ENCODE peak calls at places on chromosomes 6 and 20, in six cellular contexts. One of them, this sample, is unnamed.
A peak's percentile ranks its signal among the peaks of the same experiment; 100 is the strongest.

GRCh38 chr6:11278207-11278559 is 45.7 kb upstream of the NEDD9 start:
- DNase-seq in HS-5: no peak
- DNase-seq in NCI-H2029: no peak
- DNase-seq in GM06990: peak; percentile 48
- DNase-seq in D341Med: no peak
- DNase-seq in NCI-H1436: no peak
- DNase-seq in this sample: no peak

GRCh38 chr20:697826-698225 is 22.2 kb upstream of the SCRT2 start:
- DNase-seq in NCI-H2029: no peak
- DNase-seq in HS-5: no peak
- DNase-seq in NCI-H1436: no peak
- DNase-seq in GM06990: no peak
- DNase-seq in D341Med: no peak
- DNase-seq in this sample: no peak

GRCh38 chr6:5085638-5086293 is 625 bp downstream of the PPP1R3G start:
- DNase-seq in GM06990: peak; percentile 57
- DNase-seq in HS-5: no peak
- DNase-seq in D341Med: peak; percentile 55
- DNase-seq in NCI-H2029: peak; percentile 47
- DNase-seq in NCI-H1436: no peak
- DNase-seq in this sample: peak; percentile 74

GRCh38 chr6:99905209-99906106 is 88.6 kb downstream of the MCHR2 start:
- DNase-seq in D341Med: peak; percentile 65
- DNase-seq in NCI-H1436: peak; percentile 57
- DNase-seq in HS-5: peak; percentile 32
- DNase-seq in NCI-H2029: peak; percentile 41
- DNase-seq in GM06990: no peak
- DNase-seq in this sample: peak; percentile 11

GRCh38 chr6:170175644-170176620 is 114.9 kb downstream of the DLL1 start:
- DNase-seq in D341Med: peak; percentile 37
- DNase-seq in NCI-H2029: no peak
- DNase-seq in GM06990: no peak
- DNase-seq in HS-5: no peak
- DNase-seq in NCI-H1436: no peak
- DNase-seq in this sample: no peak

GRCh38 chr20:38395165-38395564 is 40.0 kb downstream of the SNHG17 start:
- DNase-seq in NCI-H1436: no peak
- DNase-seq in GM06990: no peak
- DNase-seq in HS-5: no peak
- DNase-seq in NCI-H2029: no peak
- DNase-seq in D341Med: no peak
- DNase-seq in this sample: no peak

GRCh38 chr20:19370076-19371075 is 157.9 kb downstream of the SLC24A3 start:
- DNase-seq in GM06990: no peak
- DNase-seq in NCI-H1436: no peak
- DNase-seq in HS-5: no peak
- DNase-seq in D341Med: no peak
- DNase-seq in NCI-H2029: peak; percentile 3
- DNase-seq in this sample: no peak

GRCh38 chr6:44824567-44824966 is 437.1 kb downstream of the CDC5L start:
- DNase-seq in GM06990: no peak
- DNase-seq in NCI-H2029: no peak
- DNase-seq in NCI-H1436: no peak
- DNase-seq in HS-5: no peak
- DNase-seq in D341Med: no peak
- DNase-seq in this sample: no peak

GRCh38 chr20:51487076-51487475 is 55.4 kb downstream of the NFATC2 start:
- DNase-seq in D341Med: no peak
- DNase-seq in NCI-H1436: no peak
- DNase-seq in NCI-H2029: no peak
- DNase-seq in GM06990: no peak
- DNase-seq in HS-5: no peak
- DNase-seq in this sample: no peak

GRCh38 chr20:62956387-62957135 is 4.1 kb downstream of the SLC17A9 start:
- DNase-seq in NCI-H1436: no peak
- DNase-seq in D341Med: peak; percentile 21
- DNase-seq in GM06990: no peak
- DNase-seq in NCI-H2029: no peak
- DNase-seq in HS-5: no peak
- DNase-seq in this sample: no peak

GRCh38 chr20:46438156-46438750 is 31.8 kb upstream of the ELMO2 start:
- DNase-seq in HS-5: no peak
- DNase-seq in NCI-H1436: peak; percentile 15
- DNase-seq in D341Med: peak; percentile 81
- DNase-seq in NCI-H2029: peak; percentile 24
- DNase-seq in GM06990: no peak
- DNase-seq in this sample: no peak